ENCODE peak calls at places on chromosomes 4 and X, in eight cellular contexts. L, G, J, X, O, B, Y and U are unnamed samples.

GRCh38 chr4:99652596-99653436 is 4.8 kb downstream of the C4orf54 start:
- DNase-seq in L (no peak), G (no peak), J (no peak), X (no peak), O (no peak), B (no peak), Y (no peak), U (no peak)

GRCh38 chr4:46270986-46271596 is 118.8 kb downstream of the GABRA2 start:
- DNase-seq in L (no peak), G (no peak), J (peak), X (no peak), O (no peak), B (peak), Y (peak), U (peak)

GRCh38 chr4:93317571-93317970 is 511.0 kb upstream of the ATOH1 start:
- DNase-seq in L (no peak), G (no peak), J (no peak), X (peak), O (no peak), B (no peak), Y (peak), U (no peak)

GRCh38 chr4:113539408-113539807 is 222.1 kb downstream of the CAMK2D start:
- DNase-seq in L (no peak), G (no peak), J (peak), X (no peak), O (no peak), B (peak), Y (no peak), U (no peak)

GRCh38 chrX:67724359-67725110 is 180.7 kb downstream of the AR start:
- DNase-seq in L (no peak), G (no peak), J (peak), X (no peak), O (no peak), B (peak), Y (no peak), U (no peak)

GRCh38 chrX:47209508-47210238 is 8.8 kb upstream of the CDK16 start:
- DNase-seq in L (no peak), G (no peak), J (no peak), X (no peak), O (no peak), B (no peak), Y (no peak), U (no peak)

GRCh38 chr4:105634402-105634801 is 74.1 kb downstream of the INTS12 start:
- DNase-seq in L (no peak), G (no peak), J (no peak), X (no peak), O (no peak), B (no peak), Y (no peak), U (no peak)

GRCh38 chr4:128329638-128330037 is 42.0 kb upstream of the PGRMC2 start:
- DNase-seq in L (no peak), G (no peak), J (no peak), X (no peak), O (no peak), B (no peak), Y (no peak), U (no peak)

GRCh38 chr4:1172228-1172851 is at the start of gene SPON2:
- DNase-seq in L (no peak), G (peak), J (peak), X (no peak), O (no peak), B (peak), Y (no peak), U (no peak)

GRCh38 chr4:93182722-93183121 is 645.8 kb upstream of the ATOH1 start:
- DNase-seq in L (no peak), G (no peak), J (no peak), X (no peak), O (no peak), B (no peak), Y (peak), U (no peak)

GRCh38 chr4:148561467-148561866 is 119.3 kb upstream of the NR3C2 start:
- DNase-seq in L (no peak), G (no peak), J (no peak), X (no peak), O (no peak), B (no peak), Y (no peak), U (no peak)

GRCh38 chrX:136754641-136755040 is 26.1 kb downstream of the ARHGEF6 start:
- DNase-seq in L (no peak), G (no peak), J (no peak), X (no peak), O (no peak), B (peak), Y (no peak), U (no peak)

GRCh38 chr4:6123976-6124375 is 76.4 kb downstream of the JAKMIP1 start:
- DNase-seq in L (no peak), G (no peak), J (no peak), X (no peak), O (no peak), B (no peak), Y (no peak), U (no peak)

GRCh38 chr4:1309261-1310010 is 19.7 kb downstream of the MAEA start:
- DNase-seq in L (peak), G (peak), J (peak), X (peak), O (peak), B (peak), Y (peak), U (no peak)

GRCh38 chrX:17405225-17405969 is 30.4 kb downstream of the NHS start:
- DNase-seq in L (no peak), G (no peak), J (peak), X (no peak), O (no peak), B (no peak), Y (peak), U (peak)

GRCh38 chr4:164252286-164252685 is 501.6 kb upstream of the SMIM31 start:
- DNase-seq in L (peak), G (no peak), J (peak), X (no peak), O (no peak), B (peak), Y (no peak), U (no peak)

GRCh38 chr4:59126996-59127395 is 2016.8 kb upstream of the IGFBP7 start:
- DNase-seq in L (no peak), G (no peak), J (no peak), X (no peak), O (no peak), B (no peak), Y (no peak), U (no peak)

GRCh38 chr4:7330031-7330596 is 104.6 kb downstream of the PSAPL1 start:
- DNase-seq in L (no peak), G (no peak), J (no peak), X (no peak), O (no peak), B (no peak), Y (no peak), U (no peak)

GRCh38 chrX:119389854-119390501 is 9.2 kb upstream of the SLC25A43 start:
- DNase-seq in L (no peak), G (no peak), J (no peak), X (no peak), O (no peak), B (no peak), Y (no peak), U (no peak)

GRCh38 chr4:137267024-137267423 is 265.3 kb downstream of the PCDH18 start:
- DNase-seq in L (no peak), G (no peak), J (peak), X (no peak), O (no peak), B (peak), Y (no peak), U (no peak)

GRCh38 chrX:41381685-41382084 is 47.7 kb downstream of the DDX3X start:
- DNase-seq in L (peak), G (peak), J (peak), X (peak), O (peak), B (peak), Y (peak), U (no peak)

GRCh38 chr4:143025111-143025704 is 159.5 kb upstream of the USP38 start:
- DNase-seq in L (no peak), G (no peak), J (peak), X (no peak), O (no peak), B (peak), Y (no peak), U (no peak)

GRCh38 chr4:111066887-111067286 is 444.0 kb upstream of the PITX2 start:
- DNase-seq in L (no peak), G (no peak), J (peak), X (no peak), O (no peak), B (peak), Y (no peak), U (no peak)

GRCh38 chr4:169115897-169116254 is 105.8 kb upstream of the CBR4 start:
- DNase-seq in L (no peak), G (no peak), J (peak), X (peak), O (no peak), B (peak), Y (peak), U (peak)

GRCh38 chrX:53323196-53323595 is 41.8 kb upstream of the IQSEC2 start:
- DNase-seq in L (no peak), G (no peak), J (peak), X (no peak), O (no peak), B (no peak), Y (no peak), U (no peak)

GRCh38 chrX:34493086-34493485 is 164.0 kb downstream of the TMEM47 start:
- DNase-seq in L (no peak), G (no peak), J (no peak), X (no peak), O (no peak), B (no peak), Y (no peak), U (no peak)

GRCh38 chrX:17472424-17472823 is 97.4 kb downstream of the NHS start:
- DNase-seq in L (no peak), G (no peak), J (no peak), X (no peak), O (no peak), B (no peak), Y (no peak), U (no peak)

GRCh38 chr4:179893967-179894590 is 2349.1 kb upstream of the TENM3 start:
- DNase-seq in L (no peak), G (no peak), J (no peak), X (no peak), O (no peak), B (no peak), Y (no peak), U (no peak)
- TF ChIP-seq CTCF in L (no peak), G (no peak), J (no peak), X (no peak), O (no peak), B (no peak), Y (no peak), U (no peak)

GRCh38 chr4:114780205-114780604 is 181.6 kb downstream of the UGT8 start:
- DNase-seq in L (no peak), G (no peak), J (peak), X (peak), O (no peak), B (peak), Y (peak), U (no peak)
- TF ChIP-seq CTCF in L (peak), G (no peak), J (peak), X (no peak), O (no peak), B (peak), Y (peak), U (peak)

GRCh38 chr4:27096142-27096824 is 235.6 kb downstream of the STIM2 start:
- DNase-seq in L (no peak), G (no peak), J (peak), X (no peak), O (no peak), B (peak), Y (no peak), U (no peak)
- TF ChIP-seq CTCF in L (peak), G (no peak), J (peak), X (no peak), O (no peak), B (no peak), Y (no peak), U (no peak)

GRCh38 chrX:132226169-132226568 is 6.9 kb upstream of the RAP2C start:
- DNase-seq in L (no peak), G (no peak), J (peak), X (no peak), O (no peak), B (no peak), Y (no peak), U (no peak)
- TF ChIP-seq CTCF in L (peak), G (peak), J (peak), X (peak), O (no peak), B (peak), Y (peak), U (peak)

GRCh38 chr4:119743644-119744043 is 115.0 kb upstream of the PDE5A start:
- DNase-seq in L (no peak), G (no peak), J (no peak), X (no peak), O (no peak), B (no peak), Y (no peak), U (no peak)
- TF ChIP-seq CTCF in L (no peak), G (no peak), J (no peak), X (no peak), O (no peak), B (no peak), Y (no peak), U (no peak)

DNA sequence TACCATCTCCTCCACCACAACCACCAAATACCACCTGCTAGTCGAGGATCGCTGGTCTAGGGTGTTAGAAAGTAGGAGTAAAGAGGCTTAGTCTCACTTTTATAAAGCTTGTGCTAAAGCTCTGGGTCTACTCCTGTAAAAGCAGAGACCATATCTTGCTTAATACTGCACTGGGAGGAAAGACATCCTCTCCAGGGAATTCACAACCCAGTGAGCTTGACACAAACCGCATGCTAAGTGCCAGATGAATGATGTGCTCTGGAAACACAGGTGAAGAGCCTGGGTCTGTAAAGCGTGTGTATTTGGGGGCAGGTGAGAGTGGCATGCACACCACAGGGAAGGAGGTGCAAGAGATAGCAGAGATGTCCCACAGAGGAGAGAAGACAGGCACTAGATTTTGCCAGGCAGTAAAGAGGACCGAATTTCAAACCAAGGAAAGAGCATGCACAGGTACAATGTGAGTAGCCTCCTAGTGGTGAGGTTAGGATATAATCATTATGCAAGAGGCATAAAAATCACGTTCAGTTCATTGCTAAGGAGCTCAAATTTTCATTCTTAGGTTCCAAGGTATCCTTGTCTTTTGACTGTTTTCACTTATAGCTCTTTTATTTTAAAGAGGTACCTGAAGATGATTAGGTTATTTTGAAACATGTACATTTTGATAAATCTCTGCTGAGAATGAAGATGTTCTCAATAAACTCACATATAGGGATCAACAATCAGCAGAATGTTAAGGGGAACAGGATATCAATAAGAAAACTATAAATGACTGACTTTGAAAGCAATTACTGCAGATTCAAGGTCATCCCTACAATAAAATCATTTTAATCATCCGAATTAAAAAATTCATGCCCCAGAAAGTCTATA is 20.7 kb downstream of the TAPT1 start:
- DNase-seq in L (no peak), G (no peak), J (no peak), X (peak), O (no peak), B (no peak), Y (no peak), U (no peak)
- TF ChIP-seq CTCF in L (peak), G (peak), J (peak), X (peak), O (peak), B (peak), Y (peak), U (peak)